ENCODE peak calls at places on chromosomes 5 and 9, in seven cellular contexts. F, B, E, Z, U, I and R are unnamed samples.

GRCh38 chr9:107636596-107637405 is 147.2 kb upstream of the KLF4 start:
- DNase-seq in U (peak; percentile 52), Z (no peak), E (no peak), I (no peak), B (peak; percentile 46), F (no peak), R (peak; percentile 44)

GRCh38 chr5:91727452-91727851 is 344.3 kb upstream of the ARRDC3 start:
- DNase-seq in E (no peak), I (no peak), U (no peak), F (no peak), Z (no peak), B (no peak), R (no peak)

GRCh38 chr9:135342206-135343130 is 137.1 kb upstream of the PPP1R26 start:
- DNase-seq in Z (no peak), I (no peak), U (no peak), E (no peak), F (no peak), B (no peak), R (no peak)

GRCh38 chr5:3337812-3338541 is 257.7 kb upstream of the IRX1 start:
- DNase-seq in F (no peak), U (no peak), I (no peak), B (no peak), Z (no peak), E (no peak), R (no peak)

GRCh38 chr5:119410448-119411170 is 41.7 kb upstream of the HSD17B4 start:
- DNase-seq in I (no peak), U (no peak), B (no peak), E (no peak), F (no peak), Z (no peak), R (no peak)

GRCh38 chr5:109479260-109479860 is 69.6 kb upstream of the PJA2 start:
- DNase-seq in Z (no peak), U (peak; percentile 27), F (no peak), B (no peak), I (no peak), E (no peak), R (peak; percentile 35)

GRCh38 chr9:136193891-136194279 is 11.0 kb downstream of the LHX3 start:
- DNase-seq in I (no peak), U (no peak), E (no peak), F (no peak), B (no peak), Z (no peak), R (no peak)

GRCh38 chr5:180082633-180083420 is 11.3 kb upstream of the RNF130 start:
- DNase-seq in E (no peak), U (no peak), B (no peak), I (no peak), Z (no peak), F (no peak), R (no peak)

GRCh38 chr9:137753192-137753765 is 124.3 kb upstream of the CACNA1B start:
- DNase-seq in F (no peak), U (no peak), I (no peak), Z (no peak), E (no peak), B (no peak), R (no peak)

GRCh38 chr5:147559725-147560124 is 49.9 kb upstream of the DPYSL3 start:
- DNase-seq in F (no peak), B (no peak), I (no peak), Z (no peak), E (no peak), U (no peak), R (peak; percentile 47)

GRCh38 chr9:127877566-127877998 is at the start of gene AK1:
- DNase-seq in B (peak; percentile 68), Z (peak; percentile 29), F (peak; percentile 80), E (no peak), I (no peak), U (peak; percentile 53), R (peak; percentile 55)

GRCh38 chr5:159450417-159450816 is 120.1 kb upstream of the IL12B start:
- DNase-seq in F (no peak), B (no peak), E (no peak), I (no peak), Z (no peak), U (no peak), R (no peak)

GRCh38 chr5:159449925-159450324 is 119.6 kb upstream of the IL12B start:
- DNase-seq in I (no peak), B (no peak), F (no peak), Z (no peak), U (no peak), E (no peak), R (peak; percentile 20)

GRCh38 chr5:159453209-159453608 is 122.9 kb upstream of the IL12B start:
- DNase-seq in I (no peak), Z (no peak), E (no peak), U (no peak), B (no peak), F (no peak), R (no peak)

GRCh38 chr5:159451197-159452052 is 121.1 kb upstream of the IL12B start:
- DNase-seq in U (peak; percentile 87), Z (peak; percentile 94), B (peak; percentile 59), I (peak; percentile 67), F (no peak), E (no peak), R (peak; percentile 95)

DNA sequence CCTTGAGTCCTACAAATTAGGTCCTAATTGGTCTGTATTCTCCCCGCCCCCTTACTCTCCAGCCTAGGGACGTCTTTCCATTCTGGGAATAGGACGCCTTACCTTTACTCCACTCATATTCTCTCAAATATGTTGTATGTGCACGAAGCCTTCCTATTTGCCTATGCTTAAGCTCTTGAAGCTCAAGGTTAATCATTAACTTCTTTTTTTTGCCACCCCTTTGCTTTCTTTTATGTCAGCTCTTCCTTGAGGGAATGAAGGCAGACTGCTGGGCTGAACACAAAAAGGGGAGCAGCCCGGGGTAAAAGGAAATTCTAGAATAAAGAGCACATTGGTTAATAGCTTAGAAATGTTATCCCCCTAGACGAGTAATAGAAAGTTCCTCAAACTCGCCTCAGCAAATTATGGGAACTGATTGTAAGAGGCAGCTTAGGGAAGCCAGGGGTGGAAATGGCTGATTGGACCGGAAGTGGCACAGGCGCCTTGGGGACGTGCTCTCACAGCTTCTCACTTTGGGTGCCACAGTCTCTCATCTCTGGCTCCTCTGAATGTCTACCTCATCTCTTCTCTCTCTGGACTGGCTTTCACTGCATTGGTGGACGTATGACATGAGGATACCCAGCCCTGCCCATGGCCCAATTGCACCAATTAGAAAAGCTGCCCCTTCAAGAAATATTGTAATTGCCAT is 122.3 kb upstream of the IL12B start:
- DNase-seq in U (no peak), E (no peak), I (no peak), F (no peak), B (no peak), Z (no peak), R (no peak)
- TF ChIP-seq CTCF in U (no peak), E (no peak), I (no peak), F (no peak), B (no peak), Z (no peak), R (no peak)

GRCh38 chr5:32539981-32540380 is 45.4 kb upstream of the SUB1 start:
- DNase-seq in U (no peak), I (no peak), E (no peak), Z (no peak), B (no peak), F (no peak), R (no peak)
- H3K4me3 ChIP-seq in U (no peak overlapping the region), I (no peak overlapping the region), E (no peak overlapping the region), Z (no peak overlapping the region), B (no peak overlapping the region), F (no peak overlapping the region), R (no peak overlapping the region)

DNA sequence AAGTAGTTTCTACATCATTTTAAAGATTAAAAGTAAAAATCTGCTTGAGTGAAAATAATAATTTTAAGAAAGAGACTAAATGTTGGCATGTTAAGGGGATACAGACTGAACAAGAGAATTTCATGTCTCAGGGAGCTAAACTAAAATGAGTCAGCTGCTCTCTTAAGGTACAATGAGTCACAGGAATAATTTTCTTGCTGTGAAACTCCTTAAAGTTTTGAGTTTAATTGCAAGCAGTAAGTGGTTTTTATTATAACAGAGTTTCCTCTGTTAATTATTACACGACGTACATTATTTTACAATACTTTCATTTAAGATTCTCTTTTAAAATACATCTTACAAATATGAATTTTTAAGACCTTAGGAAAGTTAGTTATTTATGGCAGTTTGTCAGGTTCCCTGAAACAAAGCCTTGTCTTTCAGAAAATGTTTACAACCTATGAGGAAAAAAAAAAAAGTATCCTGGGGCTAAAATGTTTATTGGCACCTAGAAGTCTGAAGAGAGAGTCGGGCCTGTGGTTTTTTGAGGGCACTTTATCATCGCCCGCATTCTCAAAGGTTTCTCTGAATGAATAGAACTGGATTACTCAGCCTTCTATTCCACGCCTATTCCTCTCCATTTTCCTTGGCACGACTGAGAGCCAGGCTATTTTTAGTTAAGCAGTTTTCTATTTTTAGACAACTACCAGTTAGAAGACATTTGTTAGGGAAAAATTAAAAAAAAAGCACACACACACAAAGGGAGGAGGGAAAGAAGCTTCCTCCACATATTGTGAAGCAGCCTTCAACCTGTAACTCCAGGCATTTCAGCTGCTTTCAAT is 97.4 kb downstream of the MEF2C start:
- DNase-seq in B (peak; percentile 41), F (no peak), E (no peak), I (peak; percentile 99), U (peak; percentile 68), Z (peak; percentile 93), R (peak; percentile 92)
- TF ChIP-seq CTCF in B (no peak), F (no peak), E (no peak), I (no peak), U (no peak), Z (no peak), R (no peak)

GRCh38 chr5:73625314-73625904 is 587 bp upstream of the ARHGEF28 start:
- DNase-seq in B (no peak), I (no peak), Z (no peak), U (no peak), E (no peak), F (no peak), R (no peak)
- H3K4me3 ChIP-seq in B (peak overlapping the region; percentile 81), I (peak overlapping the region; percentile 96), Z (peak overlapping the region; percentile 82), U (peak overlapping the region; percentile 83), E (peak overlapping the region; percentile 51), F (peak overlapping the region; percentile 66), R (peak overlapping the region; percentile 61)

GRCh38 chr5:174837919-174838902 is 113.8 kb downstream of the MSX2 start:
- DNase-seq in B (peak; percentile 63), E (peak; percentile 13), U (peak; percentile 84), I (peak; percentile 1), Z (peak; percentile 14), F (no peak), R (peak; percentile 86)
- TF ChIP-seq CTCF in B (no peak), E (peak; percentile 52), U (peak; percentile 23), I (no peak), Z (peak; percentile 13), F (no peak), R (peak; percentile 37)

DNA sequence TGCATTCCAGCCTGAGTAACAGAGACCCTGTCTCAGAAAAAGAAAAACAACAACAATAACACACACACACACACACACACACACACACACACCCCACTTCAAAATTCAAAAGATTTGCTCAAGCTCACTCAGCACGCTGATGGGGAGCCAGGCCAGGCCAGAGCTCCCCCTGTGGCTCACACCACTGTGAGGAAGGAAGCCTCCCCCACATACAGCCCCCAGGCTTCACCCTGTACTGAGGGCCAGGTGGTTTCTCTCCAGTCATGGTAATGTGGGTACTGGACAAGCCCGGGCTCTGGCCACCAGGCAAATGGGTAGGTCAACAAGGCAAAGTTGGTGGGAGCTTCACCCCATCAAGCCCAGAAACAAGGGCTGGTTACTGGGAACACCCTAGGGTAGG is 19.0 kb downstream of the ATOX1 start:
- DNase-seq in I (no peak), E (no peak), U (peak; percentile 39), Z (no peak), B (no peak), F (no peak), R (no peak)
- H3K4me3 ChIP-seq in I (no peak overlapping the region), E (no peak overlapping the region), U (no peak overlapping the region), Z (no peak overlapping the region), B (no peak overlapping the region), F (no peak overlapping the region), R (no peak overlapping the region)

GRCh38 chr5:155004138-155004744 is 9.3 kb upstream of the KIF4B start:
- DNase-seq in E (no peak), U (peak; percentile 18), Z (no peak), F (peak; percentile 27), I (no peak), B (no peak), R (no peak)
- TF ChIP-seq CTCF in E (peak; percentile 32), U (peak; percentile 61), Z (peak; percentile 40), F (no peak), I (peak; percentile 51), B (no peak), R (peak; percentile 18)